ENCODE peak calls at places on chromosome 4, in ten cellular contexts. K, J, F, M, E, G, L, A, W and S are unnamed samples.

GRCh38 chr4:30720656-30721352 is 635 bp downstream of the PCDH7 start:
- DNase-seq in M (no peak), A (no peak), L (peak; percentile 12), E (peak; percentile 75), G (peak; percentile 61), K (no peak), W (no peak), F (no peak), J (peak; percentile 16), S (no peak)

GRCh38 chr4:103091601-103092223 is 7.9 kb downstream of the BDH2 start:
- DNase-seq in A (no peak), L (peak; percentile 15), W (peak; percentile 33), G (peak; percentile 79), F (peak; percentile 77), E (no peak), J (no peak), M (no peak), K (peak; percentile 65), S (peak; percentile 84)

GRCh38 chr4:174283507-174284180 is at the start of the genes CEP44 and FBXO8:
- DNase-seq in A (peak; percentile 15), G (peak; percentile 78), M (peak; percentile 60), K (peak; percentile 68), J (peak; percentile 59), E (peak; percentile 91), F (peak; percentile 80), W (peak; percentile 76), L (peak; percentile 72), S (peak; percentile 91)

GRCh38 chr4:102312447-102312846 is 32.8 kb downstream of the SLC39A8 start:
- DNase-seq in M (no peak), J (no peak), E (no peak), K (no peak), L (no peak), F (no peak), A (no peak), G (no peak), W (no peak), S (no peak)

GRCh38 chr4:133178960-133179359 is 29.9 kb downstream of the PCDH10 start:
- DNase-seq in J (no peak), M (no peak), K (no peak), A (no peak), W (no peak), E (no peak), F (no peak), L (no peak), G (peak; percentile 4), S (no peak)

GRCh38 chr4:4339504-4340085 is 47.3 kb upstream of the NSG1 start:
- DNase-seq in F (no peak), G (peak; percentile 13), W (no peak), K (no peak), A (no peak), M (no peak), J (peak; percentile 53), L (no peak), E (peak; percentile 42), S (peak; percentile 55)

GRCh38 chr4:47031011-47031678 is at the start of gene GABRB1:
- DNase-seq in M (no peak), A (peak; percentile 9), G (peak; percentile 61), F (no peak), K (peak; percentile 65), E (no peak), L (peak; percentile 66), W (peak; percentile 24), J (peak; percentile 12), S (no peak)

GRCh38 chr4:83535520-83535944 is 376 bp upstream of the GPAT3 start:
- DNase-seq in L (peak; percentile 71), E (peak; percentile 78), K (peak; percentile 37), J (peak; percentile 68), W (peak; percentile 23), F (peak; percentile 56), G (peak; percentile 76), A (peak; percentile 16), M (peak; percentile 82), S (peak; percentile 36)

GRCh38 chr4:156767911-156768415 is 203.6 kb downstream of the PDGFC start:
- DNase-seq in J (no peak), K (no peak), A (no peak), M (no peak), E (no peak), F (no peak), W (no peak), L (no peak), G (no peak), S (no peak)

GRCh38 chr4:20592666-20593065 is 107.6 kb upstream of the PACRGL start:
- DNase-seq in E (no peak), A (no peak), W (no peak), G (peak; percentile 65), M (no peak), F (no peak), J (no peak), K (no peak), L (no peak), S (no peak)

GRCh38 chr4:157405070-157405469 is 184.5 kb downstream of the GRIA2 start:
- DNase-seq in L (no peak), F (no peak), A (no peak), K (no peak), E (no peak), J (no peak), G (no peak), M (no peak), W (no peak), S (no peak)

GRCh38 chr4:8708401-8709021 is 115.9 kb downstream of the CPZ start:
- DNase-seq in F (no peak), E (peak; percentile 63), W (no peak), L (no peak), J (no peak), A (no peak), K (no peak), M (peak; percentile 7), G (no peak), S (no peak)

GRCh38 chr4:8340721-8341680 is 71.4 kb downstream of the HTRA3 start:
- DNase-seq in F (no peak), A (no peak), M (peak; percentile 85), W (no peak), E (no peak), G (no peak), L (peak; percentile 42), K (peak; percentile 51), J (peak; percentile 92), S (no peak)

GRCh38 chr4:142875117-142875516 is 29.0 kb upstream of the INPP4B start:
- DNase-seq in F (no peak), A (no peak), G (no peak), K (no peak), W (no peak), M (no peak), L (no peak), E (no peak), J (no peak), S (peak; percentile 2)

GRCh38 chr4:42008011-42008786 is 17.9 kb downstream of the SLC30A9 start:
- DNase-seq in A (no peak), L (no peak), M (no peak), J (no peak), K (no peak), W (no peak), G (no peak), E (no peak), F (no peak), S (no peak)

GRCh38 chr4:56791316-56791715 is 30.2 kb downstream of the SPINK2 start:
- DNase-seq in K (no peak), W (no peak), G (no peak), M (no peak), E (no peak), J (no peak), L (no peak), A (no peak), F (no peak), S (no peak)

GRCh38 chr4:176635372-176636261 is 157.1 kb downstream of the VEGFC start:
- DNase-seq in F (peak; percentile 24), A (peak; percentile 32), J (no peak), L (no peak), E (no peak), K (no peak), M (no peak), G (peak; percentile 90), W (peak; percentile 76), S (no peak)

GRCh38 chr4:5708171-5708828 is at the start of gene EVC2:
- DNase-seq in F (no peak), W (peak; percentile 54), J (peak; percentile 85), K (peak; percentile 51), E (no peak), G (peak; percentile 46), L (peak; percentile 58), M (peak; percentile 36), A (no peak), S (no peak)
- TF ChIP-seq POLR2A in F (no peak), W (no peak), J (peak; percentile 32), K (peak; percentile 54), E (no peak), G (peak; percentile 79), L (no peak), M (peak; percentile 12), A (no peak), S (no peak)

GRCh38 chr4:136357556-136357955 is 1174.7 kb downstream of the PCDH18 start:
- DNase-seq in E (no peak), G (no peak), A (no peak), L (no peak), M (no peak), K (no peak), W (no peak), F (no peak), J (no peak), S (no peak)

GRCh38 chr4:136355970-136356369 is 1176.3 kb downstream of the PCDH18 start:
- DNase-seq in E (no peak), W (no peak), J (no peak), K (no peak), F (no peak), M (no peak), A (no peak), L (no peak), G (no peak), S (no peak)
- TF ChIP-seq POLR2A in E (no peak), W (no peak), J (no peak), K (no peak), F (no peak), M (no peak), A (no peak), L (no peak), G (no peak), S (no peak)

DNA sequence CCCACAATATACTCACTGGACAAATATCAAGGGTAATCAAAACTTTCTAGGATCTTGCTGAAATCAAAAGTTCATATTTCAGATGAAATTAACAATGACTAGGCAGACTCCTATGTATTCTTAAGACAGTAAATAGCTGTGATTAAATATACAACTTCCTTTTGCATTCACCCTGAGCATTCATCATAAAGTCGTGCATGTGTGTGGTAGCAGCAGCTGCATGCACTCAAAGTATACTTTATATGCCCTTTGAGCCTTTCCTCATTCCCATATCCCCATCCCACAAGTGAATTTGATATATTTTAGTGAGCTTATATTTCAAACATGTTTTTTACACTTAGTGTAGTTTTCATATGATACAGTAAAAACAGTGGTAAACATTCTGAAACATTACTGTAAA is 958.9 kb downstream of the C4orf33 start:
- DNase-seq in L (no peak), J (no peak), M (no peak), W (no peak), A (no peak), G (no peak), K (no peak), F (peak; percentile 4), E (no peak), S (no peak)
- TF ChIP-seq POLR2A in L (no peak), J (no peak), M (no peak), W (no peak), A (no peak), G (no peak), K (no peak), F (peak; percentile 44), E (no peak), S (no peak)

DNA sequence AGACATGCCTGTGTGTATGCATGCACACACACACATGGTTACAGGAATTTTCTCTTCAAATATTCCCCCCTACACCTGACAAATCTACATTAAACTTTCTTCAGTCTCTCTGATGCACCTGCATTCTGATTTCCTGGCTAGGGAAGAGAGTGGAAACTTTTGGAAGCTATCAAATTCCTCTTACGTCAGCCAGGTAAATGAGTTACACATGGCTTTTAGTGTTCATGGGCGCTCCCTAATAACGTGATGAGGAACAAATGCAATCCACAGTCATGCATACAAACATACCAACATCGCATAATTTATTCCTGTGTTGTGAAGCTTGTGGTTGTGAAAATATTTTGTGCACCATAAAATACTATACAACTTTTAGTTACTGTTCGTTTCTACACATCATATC is 34.9 kb downstream of the BMP3 start:
- DNase-seq in E (no peak), M (no peak), L (no peak), A (no peak), W (no peak), G (no peak), K (no peak), F (no peak), J (no peak), S (no peak)
- TF ChIP-seq POLR2A in E (no peak), M (no peak), L (no peak), A (no peak), W (no peak), G (no peak), K (no peak), F (no peak), J (no peak), S (no peak)